ENCODE peak calls at places on chromosomes 2 and 18, in five cellular contexts. One of them, this sample, is unnamed.

GRCh38 chr2:177056540-177056939 is 156.1 kb upstream of the HNRNPA3 start:
- DNase-seq in HT1080: no peak
- DNase-seq in GM03348: no peak
- DNase-seq in fibroblast of lung: no peak
- DNase-seq in T-helper 9 cell: no peak
- DNase-seq in this sample: no peak

GRCh38 chr2:72859831-72860262 is 27.4 kb upstream of the SPR start:
- DNase-seq in HT1080: peak
- DNase-seq in GM03348: peak
- DNase-seq in fibroblast of lung: peak
- DNase-seq in T-helper 9 cell: peak
- DNase-seq in this sample: peak

GRCh38 chr2:200777275-200777674 is 34.4 kb upstream of the BZW1 start:
- DNase-seq in HT1080: no peak
- DNase-seq in GM03348: no peak
- DNase-seq in fibroblast of lung: no peak
- DNase-seq in T-helper 9 cell: no peak
- DNase-seq in this sample: no peak

GRCh38 chr18:76943542-76944339 is 121.4 kb downstream of the ZNF236 start:
- DNase-seq in HT1080: no peak
- DNase-seq in GM03348: peak
- DNase-seq in fibroblast of lung: no peak
- DNase-seq in T-helper 9 cell: no peak
- DNase-seq in this sample: no peak

GRCh38 chr2:189199797-189200196 is 20.2 kb upstream of the COL5A2 start:
- DNase-seq in HT1080: no peak
- DNase-seq in GM03348: no peak
- DNase-seq in fibroblast of lung: no peak
- DNase-seq in T-helper 9 cell: no peak
- DNase-seq in this sample: no peak

GRCh38 chr2:127149384-127149783 is 42.4 kb upstream of the BIN1 start:
- DNase-seq in HT1080: peak
- DNase-seq in GM03348: peak
- DNase-seq in fibroblast of lung: peak
- DNase-seq in T-helper 9 cell: no peak
- DNase-seq in this sample: peak

GRCh38 chr2:202400937-202401336 is 24.8 kb downstream of the BMPR2 start:
- DNase-seq in HT1080: no peak
- DNase-seq in GM03348: no peak
- DNase-seq in fibroblast of lung: no peak
- DNase-seq in T-helper 9 cell: no peak
- DNase-seq in this sample: no peak

GRCh38 chr2:179218848-179219594 is 45.6 kb downstream of the SESTD1 start:
- DNase-seq in HT1080: peak
- DNase-seq in GM03348: peak
- DNase-seq in fibroblast of lung: peak
- DNase-seq in T-helper 9 cell: peak
- DNase-seq in this sample: peak

GRCh38 chr18:75797046-75797445 is 369.5 kb upstream of the SMIM21 start:
- DNase-seq in HT1080: no peak
- DNase-seq in GM03348: no peak
- DNase-seq in fibroblast of lung: no peak
- DNase-seq in T-helper 9 cell: no peak
- DNase-seq in this sample: no peak

GRCh38 chr2:20584637-20585321 is 66.1 kb downstream of the HS1BP3 start:
- DNase-seq in HT1080: peak
- DNase-seq in GM03348: peak
- DNase-seq in fibroblast of lung: peak
- DNase-seq in T-helper 9 cell: no peak
- DNase-seq in this sample: peak

GRCh38 chr2:17539993-17540812 is at the start of gene VSNL1:
- DNase-seq in HT1080: no peak
- DNase-seq in GM03348: peak
- DNase-seq in fibroblast of lung: peak
- DNase-seq in T-helper 9 cell: no peak
- DNase-seq in this sample: peak

GRCh38 chr2:120930861-120931260 is 195.2 kb downstream of the GLI2 start:
- DNase-seq in HT1080: no peak
- DNase-seq in GM03348: peak
- DNase-seq in fibroblast of lung: peak
- DNase-seq in T-helper 9 cell: no peak
- DNase-seq in this sample: peak

GRCh38 chr18:47485221-47485797 is 233.8 kb upstream of the SKOR2 start:
- DNase-seq in HT1080: no peak
- DNase-seq in GM03348: no peak
- DNase-seq in fibroblast of lung: no peak
- DNase-seq in T-helper 9 cell: no peak
- DNase-seq in this sample: no peak

GRCh38 chr18:45926691-45927090 is 40.4 kb downstream of the EPG5 start:
- DNase-seq in HT1080: no peak
- DNase-seq in GM03348: no peak
- DNase-seq in fibroblast of lung: no peak
- DNase-seq in T-helper 9 cell: no peak
- DNase-seq in this sample: no peak

GRCh38 chr2:25354116-25354515 is 12.4 kb upstream of the DNMT3A start:
- DNase-seq in HT1080: no peak
- DNase-seq in GM03348: no peak
- DNase-seq in fibroblast of lung: no peak
- DNase-seq in T-helper 9 cell: no peak
- DNase-seq in this sample: no peak

GRCh38 chr2:181554511-181554910 is 97.3 kb downstream of the ITGA4 start:
- DNase-seq in HT1080: no peak
- DNase-seq in GM03348: no peak
- DNase-seq in fibroblast of lung: no peak
- DNase-seq in T-helper 9 cell: no peak
- DNase-seq in this sample: no peak

GRCh38 chr2:100887713-100888112 is 67.8 kb downstream of the NPAS2 start:
- DNase-seq in HT1080: no peak
- DNase-seq in GM03348: no peak
- DNase-seq in fibroblast of lung: no peak
- DNase-seq in T-helper 9 cell: no peak
- DNase-seq in this sample: no peak

GRCh38 chr2:77147154-77147553 is 375.0 kb downstream of the LRRTM4 start:
- DNase-seq in HT1080: peak
- DNase-seq in GM03348: no peak
- DNase-seq in fibroblast of lung: no peak
- DNase-seq in T-helper 9 cell: no peak
- DNase-seq in this sample: no peak

GRCh38 chr18:32469190-32469611 is 1.5 kb downstream of the GAREM1 start:
- DNase-seq in HT1080: peak
- DNase-seq in GM03348: peak
- DNase-seq in fibroblast of lung: peak
- DNase-seq in T-helper 9 cell: no peak
- DNase-seq in this sample: peak

GRCh38 chr2:129396980-129397599 is 582.4 kb upstream of the RAB6C start:
- DNase-seq in HT1080: peak
- DNase-seq in GM03348: no peak
- DNase-seq in fibroblast of lung: peak
- DNase-seq in T-helper 9 cell: no peak
- DNase-seq in this sample: no peak

GRCh38 chr2:25131567-25132295 is 36.6 kb downstream of the POMC start:
- DNase-seq in HT1080: no peak
- DNase-seq in GM03348: peak
- DNase-seq in fibroblast of lung: no peak
- DNase-seq in T-helper 9 cell: no peak
- DNase-seq in this sample: no peak

GRCh38 chr2:121565389-121566250 is 34.9 kb downstream of the RNU4ATAC start:
- DNase-seq in HT1080: no peak
- DNase-seq in GM03348: no peak
- DNase-seq in fibroblast of lung: no peak
- DNase-seq in T-helper 9 cell: no peak
- DNase-seq in this sample: no peak

GRCh38 chr2:162839419-162839818 is 852 bp upstream of the KCNH7 start:
- DNase-seq in HT1080: peak
- DNase-seq in GM03348: peak
- DNase-seq in fibroblast of lung: no peak
- DNase-seq in T-helper 9 cell: no peak
- DNase-seq in this sample: no peak

GRCh38 chr2:36438454-36438977 is 82.9 kb downstream of the CRIM1 start:
- DNase-seq in HT1080: peak
- DNase-seq in GM03348: peak
- DNase-seq in fibroblast of lung: peak
- DNase-seq in T-helper 9 cell: no peak
- DNase-seq in this sample: peak

GRCh38 chr18:62632788-62633455 is 82.4 kb upstream of the PHLPP1 start:
- DNase-seq in HT1080: no peak
- DNase-seq in GM03348: no peak
- DNase-seq in fibroblast of lung: no peak
- DNase-seq in T-helper 9 cell: no peak
- DNase-seq in this sample: no peak

GRCh38 chr18:3093624-3094354 is 80.8 kb upstream of the LPIN2 start:
- DNase-seq in HT1080: no peak
- DNase-seq in GM03348: no peak
- DNase-seq in fibroblast of lung: no peak
- DNase-seq in T-helper 9 cell: no peak
- DNase-seq in this sample: no peak

GRCh38 chr2:147223119-147223518 is 621.7 kb upstream of the ACVR2A start:
- DNase-seq in HT1080: no peak
- DNase-seq in GM03348: no peak
- DNase-seq in fibroblast of lung: no peak
- DNase-seq in T-helper 9 cell: no peak
- DNase-seq in this sample: no peak

GRCh38 chr2:132621131-132621875 is 48.7 kb downstream of the LYPD1 start:
- DNase-seq in HT1080: no peak
- DNase-seq in GM03348: no peak
- DNase-seq in fibroblast of lung: no peak
- DNase-seq in T-helper 9 cell: no peak
- DNase-seq in this sample: no peak

GRCh38 chr2:170822885-170823799 is 6.5 kb downstream of the GAD1 start:
- DNase-seq in HT1080: no peak
- DNase-seq in GM03348: peak
- DNase-seq in fibroblast of lung: no peak
- DNase-seq in T-helper 9 cell: no peak
- DNase-seq in this sample: no peak

GRCh38 chr2:147846382-147847081 is 1.7 kb downstream of the ACVR2A start:
- DNase-seq in HT1080: peak
- DNase-seq in GM03348: peak
- DNase-seq in fibroblast of lung: peak
- DNase-seq in T-helper 9 cell: no peak
- DNase-seq in this sample: no peak

GRCh38 chr18:11872479-11873136 is 21.4 kb downstream of the CHMP1B start:
- DNase-seq in HT1080: peak
- DNase-seq in GM03348: peak
- DNase-seq in fibroblast of lung: no peak
- DNase-seq in T-helper 9 cell: no peak
- DNase-seq in this sample: no peak

GRCh38 chr2:54402350-54402749 is 53.8 kb upstream of the SPTBN1 start:
- DNase-seq in HT1080: peak
- DNase-seq in GM03348: no peak
- DNase-seq in fibroblast of lung: peak
- DNase-seq in T-helper 9 cell: no peak
- DNase-seq in this sample: no peak

GRCh38 chr2:126886906-126887280 is 11.8 kb upstream of the TEX51 start:
- DNase-seq in HT1080: no peak
- DNase-seq in GM03348: no peak
- DNase-seq in fibroblast of lung: no peak
- DNase-seq in T-helper 9 cell: no peak
- DNase-seq in this sample: no peak

GRCh38 chr2:152637251-152637650 is 80.0 kb downstream of the PRPF40A start:
- DNase-seq in HT1080: no peak
- DNase-seq in GM03348: no peak
- DNase-seq in fibroblast of lung: no peak
- DNase-seq in T-helper 9 cell: no peak
- DNase-seq in this sample: no peak

GRCh38 chr18:34801769-34802168 is 91.7 kb downstream of the DTNA start:
- DNase-seq in HT1080: peak
- DNase-seq in GM03348: peak
- DNase-seq in fibroblast of lung: peak
- DNase-seq in T-helper 9 cell: no peak
- DNase-seq in this sample: peak

This sample was measured in astrocyte.